ENCODE peak calls at places on chromosomes 5 and 9, in four cellular contexts. B is COR-L47; F is AG09309; T is activated T-helper 1 cell treated with anti-CD3 and anti-CD28 coated beads, Interleukin-2, amount 50 U/mL, for 16 hours. Z is an unnamed sample.

GRCh38 chr9:134407123-134407779 is 81.0 kb downstream of the RXRA start:
- DNase-seq in F (peak), T (peak), B (peak), Z (peak)

GRCh38 chr9:136965771-136966484 is 11.4 kb upstream of the PTGDS start:
- DNase-seq in T (no peak), B (no peak), F (no peak), Z (no peak)

GRCh38 chr5:17302590-17302989 is 85.2 kb downstream of the BASP1 start:
- DNase-seq in T (no peak), F (no peak), B (no peak), Z (no peak)

GRCh38 chr9:116860509-116861120 is 173.5 kb downstream of the TRIM32 start:
- DNase-seq in F (peak), B (peak), T (no peak), Z (no peak)

GRCh38 chr5:172183881-172184280 is 4.1 kb downstream of the STK10 start:
- DNase-seq in F (no peak), T (no peak), B (no peak), Z (no peak)

GRCh38 chr5:178152491-178153444 is 917 bp downstream of the NHP2 start:
- DNase-seq in T (no peak), B (no peak), F (no peak), Z (no peak)

GRCh38 chr5:143170104-143170503 is 233.4 kb downstream of the NR3C1 start:
- DNase-seq in T (no peak), F (no peak), B (no peak), Z (no peak)

GRCh38 chr9:96071245-96072124 is 196.0 kb downstream of the ERCC6L2 start:
- DNase-seq in F (no peak), B (no peak), T (no peak), Z (peak)

GRCh38 chr9:121285835-121286687 is 18.1 kb downstream of the GSN start:
- DNase-seq in B (no peak), F (peak), T (no peak), Z (no peak)

GRCh38 chr5:64147849-64148441 is 17.7 kb upstream of the RNF180 start:
- DNase-seq in F (peak), T (no peak), B (peak), Z (peak)

GRCh38 chr9:8266861-8267260 is 467.3 kb upstream of the DMAC1 start:
- DNase-seq in F (no peak), T (no peak), B (no peak), Z (no peak)

GRCh38 chr5:17694922-17695321 is 60.7 kb downstream of the TAF11L14 start:
- DNase-seq in B (no peak), T (no peak), F (no peak), Z (no peak)

GRCh38 chr5:91223886-91224285 is 159.2 kb downstream of the ARRDC3 start:
- DNase-seq in F (no peak), B (no peak), T (no peak), Z (no peak)

GRCh38 chr9:15158019-15158418 is 149.0 kb downstream of the TTC39B start:
- DNase-seq in B (no peak), T (no peak), F (no peak), Z (no peak)

GRCh38 chr9:129386812-129387177 is 208.7 kb upstream of the IER5L start:
- DNase-seq in B (no peak), F (no peak), T (no peak), Z (no peak)